ENCODE peak calls at places on chromosomes 5 and 9, in six cellular contexts. Y, R, I, Z, E and B are unnamed samples.

GRCh38 chr5:180494510-180495181 is 467 bp downstream of the CNOT6 start:
- DNase-seq in Y (peak; percentile 53), R (peak; percentile 77), I (peak; percentile 39), Z (peak; percentile 71), E (peak; percentile 73), B (peak; percentile 47)

GRCh38 chr5:33936004-33936380 is 194 bp upstream of the RXFP3 start:
- DNase-seq in Y (peak; percentile 14), R (peak; percentile 73), I (peak; percentile 28), Z (peak; percentile 96), E (peak; percentile 64), B (peak; percentile 4)

GRCh38 chr9:99092643-99093491 is 12.0 kb upstream of the TGFBR1 start:
- DNase-seq in Y (no peak), R (no peak), I (no peak), Z (no peak), E (no peak), B (no peak)

GRCh38 chr5:37557734-37558293 is 178.7 kb downstream of the WDR70 start:
- DNase-seq in Y (no peak), R (no peak), I (no peak), Z (no peak), E (no peak), B (no peak)

GRCh38 chr9:20906326-20906725 is 125.1 kb downstream of the HACD4 start:
- DNase-seq in Y (no peak), R (no peak), I (no peak), Z (no peak), E (no peak), B (no peak)

GRCh38 chr9:123894822-123895221 is 35.1 kb downstream of the DENND1A start:
- DNase-seq in Y (no peak), R (no peak), I (no peak), Z (no peak), E (no peak), B (no peak)

GRCh38 chr9:21770877-21771560 is 31.4 kb upstream of the MTAP start:
- DNase-seq in Y (peak; percentile 68), R (no peak), I (no peak), Z (no peak), E (no peak), B (no peak)

GRCh38 chr5:173790836-173791546 is 97.2 kb upstream of the CPEB4 start:
- DNase-seq in Y (no peak), R (no peak), I (no peak), Z (no peak), E (peak; percentile 87), B (no peak)

GRCh38 chr5:179805529-179806249 is 977 bp downstream of the MGAT4B start:
- DNase-seq in Y (peak; percentile 57), R (peak; percentile 81), I (no peak), Z (peak; percentile 59), E (peak; percentile 75), B (no peak)

GRCh38 chr5:143562935-143563334 is 159.4 kb upstream of the NR3C1 start:
- DNase-seq in Y (no peak), R (no peak), I (peak; percentile 45), Z (no peak), E (peak; percentile 60), B (no peak)

GRCh38 chr9:89598926-89599325 is 5.9 kb upstream of the GADD45G start:
- DNase-seq in Y (no peak), R (no peak), I (no peak), Z (no peak), E (no peak), B (no peak)

GRCh38 chr5:171418316-171418981 is 998 bp upstream of the FGF18 start:
- DNase-seq in Y (peak; percentile 93), R (peak; percentile 88), I (peak; percentile 72), Z (peak; percentile 90), E (peak; percentile 81), B (peak; percentile 91)

GRCh38 chr9:95313010-95313498 is 4.5 kb downstream of the FANCC start:
- DNase-seq in Y (peak; percentile 61), R (peak; percentile 89), I (peak; percentile 45), Z (peak; percentile 65), E (peak; percentile 90), B (no peak)

GRCh38 chr9:136029556-136029955 is 65.5 kb downstream of the NACC2 start:
- DNase-seq in Y (no peak), R (no peak), I (no peak), Z (no peak), E (no peak), B (no peak)

GRCh38 chr5:149113669-149114068 is 27.6 kb upstream of the ABLIM3 start:
- DNase-seq in Y (peak; percentile 68), R (no peak), I (no peak), Z (no peak), E (no peak), B (no peak)

GRCh38 chr5:131460867-131461572 is 174.0 kb downstream of the RAPGEF6 start:
- DNase-seq in Y (no peak), R (no peak), I (no peak), Z (no peak), E (no peak), B (no peak)

GRCh38 chr5:65075623-65076250 is 307.0 kb downstream of the CWC27 start:
- DNase-seq in Y (no peak), R (no peak), I (no peak), Z (no peak), E (no peak), B (no peak)

GRCh38 chr5:143182901-143183820 is 220.3 kb downstream of the NR3C1 start:
- DNase-seq in Y (no peak), R (no peak), I (peak; percentile 31), Z (no peak), E (peak; percentile 61), B (no peak)

GRCh38 chr5:1031306-1031959 is 22.8 kb downstream of the NKD2 start:
- DNase-seq in Y (no peak), R (no peak), I (no peak), Z (no peak), E (no peak), B (no peak)

GRCh38 chr5:168747987-168748777 is 169.0 kb upstream of the PANK3 start:
- DNase-seq in Y (peak; percentile 30), R (no peak), I (no peak), Z (peak; percentile 72), E (no peak), B (peak; percentile 69)

GRCh38 chr5:96408841-96409458 is 24.1 kb downstream of the PCSK1 start:
- DNase-seq in Y (no peak), R (no peak), I (no peak), Z (no peak), E (no peak), B (no peak)

GRCh38 chr9:82101475-82101874 is 112.9 kb downstream of the SPATA31D1 start:
- DNase-seq in Y (no peak), R (no peak), I (no peak), Z (no peak), E (no peak), B (no peak)

GRCh38 chr5:160315968-160316367 is 3.6 kb upstream of the CCNJL start:
- DNase-seq in Y (peak; percentile 87), R (no peak), I (no peak), Z (no peak), E (no peak), B (peak; percentile 82)

GRCh38 chr5:89968870-89969472 is 440.6 kb downstream of the CETN3 start:
- DNase-seq in Y (no peak), R (no peak), I (peak; percentile 25), Z (peak; percentile 6), E (no peak), B (no peak)

GRCh38 chr9:24625097-24625496 is 79.4 kb upstream of the IZUMO3 start:
- DNase-seq in Y (no peak), R (no peak), I (no peak), Z (no peak), E (no peak), B (no peak)

GRCh38 chr9:4894076-4894475 is 91.0 kb upstream of the JAK2 start:
- DNase-seq in Y (peak; percentile 0), R (no peak), I (no peak), Z (no peak), E (no peak), B (no peak)

GRCh38 chr5:138216799-138217198 is 3.7 kb upstream of the CDC23 start:
- DNase-seq in Y (no peak), R (no peak), I (no peak), Z (no peak), E (no peak), B (no peak)

GRCh38 chr5:138212828-138213160 is 329 bp downstream of the CDC23 start:
- DNase-seq in Y (peak; percentile 25), R (no peak), I (no peak), Z (no peak), E (no peak), B (peak; percentile 7)

GRCh38 chr5:138210985-138211384 is 2.1 kb downstream of the CDC23 start:
- DNase-seq in Y (no peak), R (no peak), I (no peak), Z (no peak), E (no peak), B (no peak)

DNA sequence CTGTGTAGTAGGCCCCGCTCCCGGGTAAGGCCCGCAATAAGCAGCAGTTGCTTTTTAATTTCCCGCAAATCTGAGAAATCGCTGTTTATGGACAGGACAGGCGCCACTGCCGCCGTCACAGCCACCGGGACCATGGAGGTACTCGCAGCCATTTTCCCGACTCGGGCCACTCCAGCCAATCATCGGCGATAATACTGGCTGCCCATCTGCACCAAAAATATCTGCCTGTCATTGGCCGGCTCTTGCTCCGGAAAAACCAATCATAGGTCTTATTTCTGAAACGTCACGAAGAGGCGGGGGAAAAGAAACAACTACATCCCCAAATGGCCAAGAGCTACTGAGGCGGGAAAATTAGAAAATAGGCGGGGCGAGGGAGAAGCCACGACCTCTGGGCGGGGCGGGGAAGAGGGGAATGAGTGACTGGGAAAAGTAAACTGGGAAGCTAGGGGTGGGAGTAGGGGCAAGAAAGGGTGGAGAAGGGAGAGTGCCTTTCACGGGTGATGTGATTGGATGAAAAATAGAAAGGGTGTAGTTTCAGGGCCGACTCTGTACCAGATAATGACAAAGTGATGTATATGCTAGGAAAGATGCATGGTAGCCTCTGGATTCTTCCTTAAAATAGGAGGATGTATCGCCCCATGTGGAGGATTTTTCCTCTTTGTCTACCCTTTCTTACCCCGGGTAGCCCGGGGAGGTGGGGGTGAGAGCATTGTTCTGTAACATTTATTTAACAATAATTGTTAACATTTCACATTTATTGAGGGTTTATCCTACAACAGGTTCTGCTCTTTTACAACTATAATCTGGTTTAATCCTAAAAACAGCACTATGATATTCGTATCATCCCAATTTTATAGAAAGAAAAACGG is at the start of gene CDC23:
- DNase-seq in Y (peak; percentile 100), R (peak; percentile 91), I (peak; percentile 95), Z (peak; percentile 91), E (peak; percentile 91), B (peak; percentile 95)
- TF ChIP-seq CTCF in Y (no peak), R (no peak), I (no peak), Z (no peak), E (no peak), B (no peak)

GRCh38 chr5:113294341-113295110 is 140.3 kb downstream of the TSSK1B start:
- DNase-seq in Y (peak; percentile 93), R (peak; percentile 87), I (peak; percentile 89), Z (peak; percentile 89), E (peak; percentile 93), B (peak; percentile 77)
- TF ChIP-seq CTCF in Y (no peak), R (peak; percentile 22), I (no peak), Z (no peak), E (peak; percentile 9), B (no peak)

DNA sequence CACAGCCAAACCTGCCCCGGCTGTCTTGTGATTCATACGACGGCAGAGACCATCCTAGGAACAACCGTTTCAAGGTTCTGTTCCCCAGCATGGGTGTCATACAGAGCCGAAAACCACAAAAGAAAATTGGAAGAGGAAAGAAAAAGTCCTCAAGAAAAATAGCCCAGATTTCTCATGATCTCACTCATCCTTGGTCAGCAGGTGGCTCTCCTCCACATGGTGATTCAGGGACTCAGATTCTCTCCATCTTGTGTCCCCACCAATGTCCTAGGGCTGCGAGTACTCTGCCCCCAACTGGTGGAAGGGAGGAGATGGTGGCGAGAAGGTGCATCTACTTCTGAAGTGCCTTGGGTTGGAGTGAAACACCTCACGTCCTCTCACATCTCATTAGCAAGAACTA is 25.6 kb downstream of the PDZD2 start:
- DNase-seq in Y (no peak), R (no peak), I (no peak), Z (no peak), E (no peak), B (peak; percentile 25)
- TF ChIP-seq CTCF in Y (no peak), R (no peak), I (no peak), Z (peak; percentile 17), E (no peak), B (no peak)

GRCh38 chr9:84238652-84239051 is 101.9 kb downstream of the SLC28A3 start:
- DNase-seq in Y (no peak), R (no peak), I (no peak), Z (no peak), E (no peak), B (no peak)
- TF ChIP-seq CTCF in Y (no peak), R (no peak), I (no peak), Z (no peak), E (no peak), B (no peak)